ENCODE peak calls at places on chromosome X, in four cellular contexts. M is CD4-positive, alpha-beta T cell; Q is body of pancreas; D is effector memory CD4-positive, alpha-beta T cell. C is an unnamed sample.
A peak's percentile ranks its signal among the peaks of the same experiment; 100 is the strongest.

GRCh38 chrX:153857348-153857903 is 27.1 kb upstream of the PDZD4 start:
- DNase-seq in D (no peak), Q (no peak), M (no peak), C (no peak)

GRCh38 chrX:48021026-48021900 is 14.5 kb downstream of the SPACA5 start:
- DNase-seq in D (peak; percentile 63), Q (peak; percentile 71), M (peak; percentile 75), C (peak; percentile 52)

GRCh38 chrX:129478516-129478915 is 44.8 kb downstream of the SMARCA1 start:
- DNase-seq in M (no peak), Q (no peak), D (no peak), C (no peak)

GRCh38 chrX:130502023-130502570 is 100.3 kb downstream of the RBMX2 start:
- DNase-seq in M (no peak), D (no peak), Q (no peak), C (no peak)

GRCh38 chrX:21373637-21374162 is 518 bp upstream of the CNKSR2 start:
- DNase-seq in M (peak; percentile 5), Q (peak; percentile 3), D (peak; percentile 0), C (no peak)

GRCh38 chrX:22922961-22923360 is 76.8 kb upstream of the DDX53 start:
- DNase-seq in M (no peak), Q (peak; percentile 25), D (no peak), C (no peak)

GRCh38 chrX:119606508-119607389 is 525 bp upstream of the NKRF start:
- DNase-seq in D (no peak), M (no peak), Q (no peak), C (no peak)

GRCh38 chrX:70030242-70030823 is 19.4 kb downstream of the AWAT2 start:
- DNase-seq in Q (peak; percentile 32), M (peak; percentile 20), D (no peak), C (peak; percentile 26)

GRCh38 chrX:78139160-78140123 is at the start of gene TAF9B:
- DNase-seq in D (peak; percentile 79), Q (peak; percentile 85), M (peak; percentile 81), C (peak; percentile 84)
- H3K27ac ChIP-seq in D (peak within 1 kb of the TSS; percentile 82), Q (peak within 1 kb of the TSS; percentile 74), M (peak within 1 kb of the TSS; percentile 65), C (peak within 1 kb of the TSS; percentile 65)

GRCh38 chrX:100650841-100651240 is 6.8 kb downstream of the SRPX2 start:
- DNase-seq in M (no peak), D (no peak), Q (no peak), C (no peak)
- H3K27ac ChIP-seq in M (no peak overlapping the region), D (no peak overlapping the region), Q (peak overlapping the region; percentile 66), C (no peak overlapping the region)

GRCh38 chrX:42807393-42807792 is 29.4 kb upstream of the PPP1R2C start:
- DNase-seq in D (no peak), Q (no peak), M (no peak), C (no peak)

GRCh38 chrX:42803320-42803719 is 25.4 kb upstream of the PPP1R2C start:
- DNase-seq in M (no peak), Q (no peak), D (no peak), C (peak; percentile 5)

GRCh38 chrX:42809569-42809968 is 31.6 kb upstream of the PPP1R2C start:
- DNase-seq in M (no peak), Q (no peak), D (no peak), C (no peak)

GRCh38 chrX:42804524-42804923 is 26.6 kb upstream of the PPP1R2C start:
- DNase-seq in M (no peak), Q (no peak), D (no peak), C (no peak)
- H3K27ac ChIP-seq in M (no peak overlapping the region), Q (no peak overlapping the region), D (no peak overlapping the region), C (no peak overlapping the region)

DNA sequence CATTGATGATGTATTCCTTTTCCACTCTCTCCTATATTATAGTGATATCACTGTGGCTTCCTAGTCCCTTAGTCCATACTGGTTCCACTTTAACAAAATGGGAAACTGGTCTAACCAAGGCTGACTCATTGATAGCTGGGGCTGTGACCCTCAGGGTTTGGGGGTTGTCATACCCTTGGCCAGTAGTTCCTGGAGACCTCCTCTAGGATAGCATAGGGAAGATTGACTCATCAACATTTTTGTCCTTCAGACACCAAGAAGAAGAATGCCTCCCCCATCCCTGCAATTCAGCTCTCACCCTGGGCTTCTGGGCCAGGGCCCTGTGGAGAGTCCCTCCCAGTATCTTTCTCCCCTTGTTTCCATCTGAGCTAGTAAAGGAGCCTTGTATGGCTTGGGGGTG is 68.8 kb upstream of the PRPS1 start:
- DNase-seq in M (no peak), Q (no peak), D (no peak), C (no peak)
- H3K27ac ChIP-seq in M (no peak overlapping the region), Q (no peak overlapping the region), D (no peak overlapping the region), C (no peak overlapping the region)

GRCh38 chrX:17411189-17411588 is 36.2 kb downstream of the NHS start:
- DNase-seq in D (no peak), M (no peak), Q (no peak), C (no peak)

GRCh38 chrX:17413228-17413627 is 38.2 kb downstream of the NHS start:
- DNase-seq in M (no peak), Q (no peak), D (no peak), C (peak; percentile 39)

GRCh38 chrX:17414839-17415238 is 39.8 kb downstream of the NHS start:
- DNase-seq in D (no peak), Q (peak; percentile 25), M (no peak), C (no peak)

GRCh38 chrX:17414057-17414658 is 39.2 kb downstream of the NHS start:
- DNase-seq in Q (no peak), M (no peak), D (no peak), C (peak; percentile 11)

GRCh38 chrX:17412692-17413091 is 37.7 kb downstream of the NHS start:
- DNase-seq in D (no peak), M (no peak), Q (no peak), C (peak; percentile 46)
- H3K27ac ChIP-seq in D (no peak overlapping the region), M (no peak overlapping the region), Q (no peak overlapping the region), C (peak overlapping the region; percentile 57)